ENCODE peak calls at places on chromosome 1, in eight cellular contexts. One of them, this sample, is unnamed.

GRCh38 chr1:6208723-6209660 is 3.1 kb downstream of the RNF207 start:
- DNase-seq in activated gamma-delta T cell treated with anti-CD3 and anti-CD28 coated beads, Interleukin-2, amount 50 U/mL, for 16 hours: no peak
- DNase-seq in stimulated activated CD8-positive, alpha-beta memory T cell treated with anti-CD3 and anti-CD28 coated beads, Interleukin-15, amount 100 ng/mL, for 1 hour: no peak
- DNase-seq in left lung: peak; percentile 83
- DNase-seq in germinal center: peak; percentile 41
- DNase-seq in cardiac septum: no peak
- DNase-seq in ovary: no peak
- DNase-seq in fibroblast of pulmonary artery: peak; percentile 52
- DNase-seq in this sample: no peak

GRCh38 chr1:98104285-98104684 is 183.5 kb upstream of the DPYD start:
- DNase-seq in activated gamma-delta T cell treated with anti-CD3 and anti-CD28 coated beads, Interleukin-2, amount 50 U/mL, for 16 hours: no peak
- DNase-seq in stimulated activated CD8-positive, alpha-beta memory T cell treated with anti-CD3 and anti-CD28 coated beads, Interleukin-15, amount 100 ng/mL, for 1 hour: no peak
- DNase-seq in left lung: no peak
- DNase-seq in germinal center: no peak
- DNase-seq in cardiac septum: no peak
- DNase-seq in ovary: no peak
- DNase-seq in fibroblast of pulmonary artery: peak; percentile 84
- DNase-seq in this sample: no peak

GRCh38 chr1:20153000-20153418 is 13.9 kb downstream of the PLA2G2F start:
- DNase-seq in activated gamma-delta T cell treated with anti-CD3 and anti-CD28 coated beads, Interleukin-2, amount 50 U/mL, for 16 hours: no peak
- DNase-seq in stimulated activated CD8-positive, alpha-beta memory T cell treated with anti-CD3 and anti-CD28 coated beads, Interleukin-15, amount 100 ng/mL, for 1 hour: no peak
- DNase-seq in left lung: no peak
- DNase-seq in germinal center: no peak
- DNase-seq in cardiac septum: peak; percentile 71
- DNase-seq in ovary: no peak
- DNase-seq in fibroblast of pulmonary artery: no peak
- DNase-seq in this sample: no peak

GRCh38 chr1:37556712-37557196 is at the start of gene DNALI1:
- DNase-seq in activated gamma-delta T cell treated with anti-CD3 and anti-CD28 coated beads, Interleukin-2, amount 50 U/mL, for 16 hours: no peak
- DNase-seq in stimulated activated CD8-positive, alpha-beta memory T cell treated with anti-CD3 and anti-CD28 coated beads, Interleukin-15, amount 100 ng/mL, for 1 hour: no peak
- DNase-seq in left lung: peak; percentile 90
- DNase-seq in germinal center: peak; percentile 30
- DNase-seq in cardiac septum: peak; percentile 88
- DNase-seq in ovary: peak; percentile 94
- DNase-seq in fibroblast of pulmonary artery: peak; percentile 93
- DNase-seq in this sample: no peak

GRCh38 chr1:90719321-90720136 is 2.4 kb upstream of the BARHL2 start:
- DNase-seq in activated gamma-delta T cell treated with anti-CD3 and anti-CD28 coated beads, Interleukin-2, amount 50 U/mL, for 16 hours: no peak
- DNase-seq in stimulated activated CD8-positive, alpha-beta memory T cell treated with anti-CD3 and anti-CD28 coated beads, Interleukin-15, amount 100 ng/mL, for 1 hour: no peak
- DNase-seq in left lung: peak; percentile 57
- DNase-seq in germinal center: no peak
- DNase-seq in cardiac septum: no peak
- DNase-seq in ovary: no peak
- DNase-seq in fibroblast of pulmonary artery: no peak
- DNase-seq in this sample: no peak

GRCh38 chr1:171467626-171468025 is 17.7 kb upstream of the PRRC2C start:
- DNase-seq in activated gamma-delta T cell treated with anti-CD3 and anti-CD28 coated beads, Interleukin-2, amount 50 U/mL, for 16 hours: no peak
- DNase-seq in stimulated activated CD8-positive, alpha-beta memory T cell treated with anti-CD3 and anti-CD28 coated beads, Interleukin-15, amount 100 ng/mL, for 1 hour: no peak
- DNase-seq in left lung: no peak
- DNase-seq in germinal center: no peak
- DNase-seq in cardiac septum: no peak
- DNase-seq in ovary: no peak
- DNase-seq in fibroblast of pulmonary artery: no peak
- DNase-seq in this sample: no peak

GRCh38 chr1:2103266-2103900 is 53.2 kb downstream of the PRKCZ start:
- DNase-seq in activated gamma-delta T cell treated with anti-CD3 and anti-CD28 coated beads, Interleukin-2, amount 50 U/mL, for 16 hours: no peak
- DNase-seq in stimulated activated CD8-positive, alpha-beta memory T cell treated with anti-CD3 and anti-CD28 coated beads, Interleukin-15, amount 100 ng/mL, for 1 hour: no peak
- DNase-seq in left lung: peak; percentile 49
- DNase-seq in germinal center: no peak
- DNase-seq in cardiac septum: no peak
- DNase-seq in ovary: no peak
- DNase-seq in fibroblast of pulmonary artery: no peak
- DNase-seq in this sample: no peak

GRCh38 chr1:246043556-246043955 is 463.5 kb downstream of the SMYD3 start:
- DNase-seq in activated gamma-delta T cell treated with anti-CD3 and anti-CD28 coated beads, Interleukin-2, amount 50 U/mL, for 16 hours: no peak
- DNase-seq in stimulated activated CD8-positive, alpha-beta memory T cell treated with anti-CD3 and anti-CD28 coated beads, Interleukin-15, amount 100 ng/mL, for 1 hour: no peak
- DNase-seq in left lung: no peak
- DNase-seq in germinal center: no peak
- DNase-seq in cardiac septum: no peak
- DNase-seq in ovary: no peak
- DNase-seq in fibroblast of pulmonary artery: peak; percentile 26
- DNase-seq in this sample: no peak

GRCh38 chr1:14598498-14599172 is at the start of gene KAZN:
- DNase-seq in activated gamma-delta T cell treated with anti-CD3 and anti-CD28 coated beads, Interleukin-2, amount 50 U/mL, for 16 hours: no peak
- DNase-seq in stimulated activated CD8-positive, alpha-beta memory T cell treated with anti-CD3 and anti-CD28 coated beads, Interleukin-15, amount 100 ng/mL, for 1 hour: no peak
- DNase-seq in left lung: peak; percentile 73
- DNase-seq in germinal center: no peak
- DNase-seq in cardiac septum: no peak
- DNase-seq in ovary: peak; percentile 20
- DNase-seq in fibroblast of pulmonary artery: no peak
- DNase-seq in this sample: no peak

GRCh38 chr1:200731654-200732332 is 6.9 kb upstream of the CAMSAP2 start:
- DNase-seq in activated gamma-delta T cell treated with anti-CD3 and anti-CD28 coated beads, Interleukin-2, amount 50 U/mL, for 16 hours: no peak
- DNase-seq in stimulated activated CD8-positive, alpha-beta memory T cell treated with anti-CD3 and anti-CD28 coated beads, Interleukin-15, amount 100 ng/mL, for 1 hour: no peak
- DNase-seq in left lung: no peak
- DNase-seq in germinal center: no peak
- DNase-seq in cardiac septum: no peak
- DNase-seq in ovary: no peak
- DNase-seq in fibroblast of pulmonary artery: no peak
- DNase-seq in this sample: no peak

GRCh38 chr1:70528591-70529333 is 117.7 kb downstream of the CTH start:
- DNase-seq in activated gamma-delta T cell treated with anti-CD3 and anti-CD28 coated beads, Interleukin-2, amount 50 U/mL, for 16 hours: no peak
- DNase-seq in stimulated activated CD8-positive, alpha-beta memory T cell treated with anti-CD3 and anti-CD28 coated beads, Interleukin-15, amount 100 ng/mL, for 1 hour: no peak
- DNase-seq in left lung: no peak
- DNase-seq in germinal center: peak; percentile 5
- DNase-seq in cardiac septum: no peak
- DNase-seq in ovary: peak; percentile 42
- DNase-seq in fibroblast of pulmonary artery: peak; percentile 47
- DNase-seq in this sample: no peak

GRCh38 chr1:16378443-16378842 is 11.4 kb downstream of the SZRD1 start:
- DNase-seq in activated gamma-delta T cell treated with anti-CD3 and anti-CD28 coated beads, Interleukin-2, amount 50 U/mL, for 16 hours: no peak
- DNase-seq in stimulated activated CD8-positive, alpha-beta memory T cell treated with anti-CD3 and anti-CD28 coated beads, Interleukin-15, amount 100 ng/mL, for 1 hour: no peak
- DNase-seq in left lung: no peak
- DNase-seq in germinal center: no peak
- DNase-seq in cardiac septum: no peak
- DNase-seq in ovary: no peak
- DNase-seq in fibroblast of pulmonary artery: no peak
- DNase-seq in this sample: no peak

GRCh38 chr1:232529747-232530146 is 100.2 kb downstream of the SIPA1L2 start:
- DNase-seq in activated gamma-delta T cell treated with anti-CD3 and anti-CD28 coated beads, Interleukin-2, amount 50 U/mL, for 16 hours: no peak
- DNase-seq in stimulated activated CD8-positive, alpha-beta memory T cell treated with anti-CD3 and anti-CD28 coated beads, Interleukin-15, amount 100 ng/mL, for 1 hour: no peak
- DNase-seq in left lung: no peak
- DNase-seq in germinal center: no peak
- DNase-seq in cardiac septum: no peak
- DNase-seq in ovary: no peak
- DNase-seq in fibroblast of pulmonary artery: no peak
- DNase-seq in this sample: no peak

GRCh38 chr1:68320349-68320748 is 88.0 kb upstream of the WLS start:
- DNase-seq in activated gamma-delta T cell treated with anti-CD3 and anti-CD28 coated beads, Interleukin-2, amount 50 U/mL, for 16 hours: no peak
- DNase-seq in stimulated activated CD8-positive, alpha-beta memory T cell treated with anti-CD3 and anti-CD28 coated beads, Interleukin-15, amount 100 ng/mL, for 1 hour: no peak
- DNase-seq in left lung: no peak
- DNase-seq in germinal center: no peak
- DNase-seq in cardiac septum: no peak
- DNase-seq in ovary: no peak
- DNase-seq in fibroblast of pulmonary artery: no peak
- DNase-seq in this sample: no peak

GRCh38 chr1:68918563-68918962 is 421.7 kb upstream of the DEPDC1 start:
- DNase-seq in activated gamma-delta T cell treated with anti-CD3 and anti-CD28 coated beads, Interleukin-2, amount 50 U/mL, for 16 hours: no peak
- DNase-seq in stimulated activated CD8-positive, alpha-beta memory T cell treated with anti-CD3 and anti-CD28 coated beads, Interleukin-15, amount 100 ng/mL, for 1 hour: no peak
- DNase-seq in left lung: no peak
- DNase-seq in germinal center: no peak
- DNase-seq in cardiac septum: no peak
- DNase-seq in ovary: no peak
- DNase-seq in fibroblast of pulmonary artery: no peak
- DNase-seq in this sample: no peak

GRCh38 chr1:235074335-235075120 is 54.1 kb downstream of the TOMM20 start:
- DNase-seq in activated gamma-delta T cell treated with anti-CD3 and anti-CD28 coated beads, Interleukin-2, amount 50 U/mL, for 16 hours: no peak
- DNase-seq in stimulated activated CD8-positive, alpha-beta memory T cell treated with anti-CD3 and anti-CD28 coated beads, Interleukin-15, amount 100 ng/mL, for 1 hour: no peak
- DNase-seq in left lung: no peak
- DNase-seq in germinal center: peak; percentile 20
- DNase-seq in cardiac septum: no peak
- DNase-seq in ovary: no peak
- DNase-seq in fibroblast of pulmonary artery: peak; percentile 68
- DNase-seq in this sample: no peak

GRCh38 chr1:196115641-196116040 is 492.6 kb downstream of the KCNT2 start:
- DNase-seq in activated gamma-delta T cell treated with anti-CD3 and anti-CD28 coated beads, Interleukin-2, amount 50 U/mL, for 16 hours: no peak
- DNase-seq in stimulated activated CD8-positive, alpha-beta memory T cell treated with anti-CD3 and anti-CD28 coated beads, Interleukin-15, amount 100 ng/mL, for 1 hour: no peak
- DNase-seq in left lung: no peak
- DNase-seq in germinal center: no peak
- DNase-seq in cardiac septum: peak; percentile 78
- DNase-seq in ovary: no peak
- DNase-seq in fibroblast of pulmonary artery: peak; percentile 70
- DNase-seq in this sample: no peak

GRCh38 chr1:111454859-111455641 is 5.8 kb downstream of the ATP5PB start:
- DNase-seq in activated gamma-delta T cell treated with anti-CD3 and anti-CD28 coated beads, Interleukin-2, amount 50 U/mL, for 16 hours: no peak
- DNase-seq in stimulated activated CD8-positive, alpha-beta memory T cell treated with anti-CD3 and anti-CD28 coated beads, Interleukin-15, amount 100 ng/mL, for 1 hour: no peak
- DNase-seq in left lung: no peak
- DNase-seq in germinal center: no peak
- DNase-seq in cardiac septum: no peak
- DNase-seq in ovary: no peak
- DNase-seq in fibroblast of pulmonary artery: no peak
- DNase-seq in this sample: no peak

GRCh38 chr1:201059871-201060555 is 36.5 kb upstream of the KIF21B start:
- DNase-seq in activated gamma-delta T cell treated with anti-CD3 and anti-CD28 coated beads, Interleukin-2, amount 50 U/mL, for 16 hours: no peak
- DNase-seq in stimulated activated CD8-positive, alpha-beta memory T cell treated with anti-CD3 and anti-CD28 coated beads, Interleukin-15, amount 100 ng/mL, for 1 hour: no peak
- DNase-seq in left lung: no peak
- DNase-seq in germinal center: no peak
- DNase-seq in cardiac septum: no peak
- DNase-seq in ovary: no peak
- DNase-seq in fibroblast of pulmonary artery: no peak
- DNase-seq in this sample: no peak

GRCh38 chr1:203475012-203475981 is at the start of gene PRELP:
- DNase-seq in activated gamma-delta T cell treated with anti-CD3 and anti-CD28 coated beads, Interleukin-2, amount 50 U/mL, for 16 hours: no peak
- DNase-seq in stimulated activated CD8-positive, alpha-beta memory T cell treated with anti-CD3 and anti-CD28 coated beads, Interleukin-15, amount 100 ng/mL, for 1 hour: no peak
- DNase-seq in left lung: no peak
- DNase-seq in germinal center: no peak
- DNase-seq in cardiac septum: no peak
- DNase-seq in ovary: peak; percentile 87
- DNase-seq in fibroblast of pulmonary artery: no peak
- DNase-seq in this sample: no peak

GRCh38 chr1:182110635-182111034 is 49.1 kb upstream of the ZNF648 start:
- DNase-seq in activated gamma-delta T cell treated with anti-CD3 and anti-CD28 coated beads, Interleukin-2, amount 50 U/mL, for 16 hours: no peak
- DNase-seq in stimulated activated CD8-positive, alpha-beta memory T cell treated with anti-CD3 and anti-CD28 coated beads, Interleukin-15, amount 100 ng/mL, for 1 hour: no peak
- DNase-seq in left lung: no peak
- DNase-seq in germinal center: no peak
- DNase-seq in cardiac septum: no peak
- DNase-seq in ovary: no peak
- DNase-seq in fibroblast of pulmonary artery: no peak
- DNase-seq in this sample: no peak

GRCh38 chr1:39657923-39658485 is 13.9 kb downstream of the NT5C1A start:
- DNase-seq in activated gamma-delta T cell treated with anti-CD3 and anti-CD28 coated beads, Interleukin-2, amount 50 U/mL, for 16 hours: peak; percentile 33
- DNase-seq in stimulated activated CD8-positive, alpha-beta memory T cell treated with anti-CD3 and anti-CD28 coated beads, Interleukin-15, amount 100 ng/mL, for 1 hour: peak; percentile 19
- DNase-seq in left lung: peak; percentile 86
- DNase-seq in germinal center: peak; percentile 59
- DNase-seq in cardiac septum: no peak
- DNase-seq in ovary: peak; percentile 66
- DNase-seq in fibroblast of pulmonary artery: peak; percentile 81
- DNase-seq in this sample: peak; percentile 35

GRCh38 chr1:184626076-184627011 is 128.3 kb downstream of the EDEM3 start:
- DNase-seq in activated gamma-delta T cell treated with anti-CD3 and anti-CD28 coated beads, Interleukin-2, amount 50 U/mL, for 16 hours: no peak
- DNase-seq in stimulated activated CD8-positive, alpha-beta memory T cell treated with anti-CD3 and anti-CD28 coated beads, Interleukin-15, amount 100 ng/mL, for 1 hour: no peak
- DNase-seq in left lung: no peak
- DNase-seq in germinal center: no peak
- DNase-seq in cardiac septum: no peak
- DNase-seq in ovary: no peak
- DNase-seq in fibroblast of pulmonary artery: no peak
- DNase-seq in this sample: no peak

GRCh38 chr1:165857046-165857801 is 29.8 kb downstream of the UCK2 start:
- DNase-seq in activated gamma-delta T cell treated with anti-CD3 and anti-CD28 coated beads, Interleukin-2, amount 50 U/mL, for 16 hours: no peak
- DNase-seq in stimulated activated CD8-positive, alpha-beta memory T cell treated with anti-CD3 and anti-CD28 coated beads, Interleukin-15, amount 100 ng/mL, for 1 hour: no peak
- DNase-seq in left lung: no peak
- DNase-seq in germinal center: no peak
- DNase-seq in cardiac septum: no peak
- DNase-seq in ovary: no peak
- DNase-seq in fibroblast of pulmonary artery: no peak
- DNase-seq in this sample: no peak

GRCh38 chr1:229893762-229894444 is 173.1 kb upstream of the GALNT2 start:
- DNase-seq in activated gamma-delta T cell treated with anti-CD3 and anti-CD28 coated beads, Interleukin-2, amount 50 U/mL, for 16 hours: no peak
- DNase-seq in stimulated activated CD8-positive, alpha-beta memory T cell treated with anti-CD3 and anti-CD28 coated beads, Interleukin-15, amount 100 ng/mL, for 1 hour: no peak
- DNase-seq in left lung: no peak
- DNase-seq in germinal center: no peak
- DNase-seq in cardiac septum: no peak
- DNase-seq in ovary: no peak
- DNase-seq in fibroblast of pulmonary artery: no peak
- DNase-seq in this sample: no peak

GRCh38 chr1:85992756-85993155 is 163.8 kb downstream of the COL24A1 start:
- DNase-seq in activated gamma-delta T cell treated with anti-CD3 and anti-CD28 coated beads, Interleukin-2, amount 50 U/mL, for 16 hours: no peak
- DNase-seq in stimulated activated CD8-positive, alpha-beta memory T cell treated with anti-CD3 and anti-CD28 coated beads, Interleukin-15, amount 100 ng/mL, for 1 hour: no peak
- DNase-seq in left lung: no peak
- DNase-seq in germinal center: no peak
- DNase-seq in cardiac septum: no peak
- DNase-seq in ovary: no peak
- DNase-seq in fibroblast of pulmonary artery: peak; percentile 74
- DNase-seq in this sample: no peak

GRCh38 chr1:117740461-117740860 is 134.6 kb downstream of the TENT5C start:
- DNase-seq in activated gamma-delta T cell treated with anti-CD3 and anti-CD28 coated beads, Interleukin-2, amount 50 U/mL, for 16 hours: no peak
- DNase-seq in stimulated activated CD8-positive, alpha-beta memory T cell treated with anti-CD3 and anti-CD28 coated beads, Interleukin-15, amount 100 ng/mL, for 1 hour: no peak
- DNase-seq in left lung: no peak
- DNase-seq in germinal center: no peak
- DNase-seq in cardiac septum: no peak
- DNase-seq in ovary: no peak
- DNase-seq in fibroblast of pulmonary artery: no peak
- DNase-seq in this sample: no peak

GRCh38 chr1:30750751-30751291 is 6.8 kb downstream of the LAPTM5 start:
- DNase-seq in activated gamma-delta T cell treated with anti-CD3 and anti-CD28 coated beads, Interleukin-2, amount 50 U/mL, for 16 hours: no peak
- DNase-seq in stimulated activated CD8-positive, alpha-beta memory T cell treated with anti-CD3 and anti-CD28 coated beads, Interleukin-15, amount 100 ng/mL, for 1 hour: no peak
- DNase-seq in left lung: no peak
- DNase-seq in germinal center: peak; percentile 78
- DNase-seq in cardiac septum: no peak
- DNase-seq in ovary: no peak
- DNase-seq in fibroblast of pulmonary artery: no peak
- DNase-seq in this sample: no peak

GRCh38 chr1:156281281-156282142 is 1.1 kb downstream of the SMG5 start:
- DNase-seq in activated gamma-delta T cell treated with anti-CD3 and anti-CD28 coated beads, Interleukin-2, amount 50 U/mL, for 16 hours: peak; percentile 17
- DNase-seq in stimulated activated CD8-positive, alpha-beta memory T cell treated with anti-CD3 and anti-CD28 coated beads, Interleukin-15, amount 100 ng/mL, for 1 hour: no peak
- DNase-seq in left lung: no peak
- DNase-seq in germinal center: peak; percentile 47
- DNase-seq in cardiac septum: peak; percentile 88
- DNase-seq in ovary: no peak
- DNase-seq in fibroblast of pulmonary artery: peak; percentile 51
- DNase-seq in this sample: peak; percentile 61

GRCh38 chr1:26097696-26098095 is 13.9 kb upstream of the PDIK1L start:
- DNase-seq in activated gamma-delta T cell treated with anti-CD3 and anti-CD28 coated beads, Interleukin-2, amount 50 U/mL, for 16 hours: no peak
- DNase-seq in stimulated activated CD8-positive, alpha-beta memory T cell treated with anti-CD3 and anti-CD28 coated beads, Interleukin-15, amount 100 ng/mL, for 1 hour: no peak
- DNase-seq in left lung: no peak
- DNase-seq in germinal center: no peak
- DNase-seq in cardiac septum: no peak
- DNase-seq in ovary: no peak
- DNase-seq in fibroblast of pulmonary artery: peak; percentile 35
- DNase-seq in this sample: no peak

GRCh38 chr1:18703041-18703621 is 72.5 kb downstream of the PAX7 start:
- DNase-seq in activated gamma-delta T cell treated with anti-CD3 and anti-CD28 coated beads, Interleukin-2, amount 50 U/mL, for 16 hours: no peak
- DNase-seq in stimulated activated CD8-positive, alpha-beta memory T cell treated with anti-CD3 and anti-CD28 coated beads, Interleukin-15, amount 100 ng/mL, for 1 hour: no peak
- DNase-seq in left lung: no peak
- DNase-seq in germinal center: no peak
- DNase-seq in cardiac septum: no peak
- DNase-seq in ovary: no peak
- DNase-seq in fibroblast of pulmonary artery: no peak
- DNase-seq in this sample: no peak

GRCh38 chr1:110243146-110243545 is 33.0 kb downstream of the KCNC4 start:
- DNase-seq in activated gamma-delta T cell treated with anti-CD3 and anti-CD28 coated beads, Interleukin-2, amount 50 U/mL, for 16 hours: no peak
- DNase-seq in stimulated activated CD8-positive, alpha-beta memory T cell treated with anti-CD3 and anti-CD28 coated beads, Interleukin-15, amount 100 ng/mL, for 1 hour: no peak
- DNase-seq in left lung: no peak
- DNase-seq in germinal center: peak; percentile 31
- DNase-seq in cardiac septum: peak; percentile 50
- DNase-seq in ovary: no peak
- DNase-seq in fibroblast of pulmonary artery: no peak
- DNase-seq in this sample: no peak

GRCh38 chr1:154445040-154445472 is 39.9 kb downstream of the IL6R start:
- DNase-seq in activated gamma-delta T cell treated with anti-CD3 and anti-CD28 coated beads, Interleukin-2, amount 50 U/mL, for 16 hours: no peak
- DNase-seq in stimulated activated CD8-positive, alpha-beta memory T cell treated with anti-CD3 and anti-CD28 coated beads, Interleukin-15, amount 100 ng/mL, for 1 hour: no peak
- DNase-seq in left lung: no peak
- DNase-seq in germinal center: no peak
- DNase-seq in cardiac septum: no peak
- DNase-seq in ovary: no peak
- DNase-seq in fibroblast of pulmonary artery: peak; percentile 26
- DNase-seq in this sample: no peak

GRCh38 chr1:225470691-225471452 is 43.0 kb upstream of the LBR start:
- DNase-seq in activated gamma-delta T cell treated with anti-CD3 and anti-CD28 coated beads, Interleukin-2, amount 50 U/mL, for 16 hours: no peak
- DNase-seq in stimulated activated CD8-positive, alpha-beta memory T cell treated with anti-CD3 and anti-CD28 coated beads, Interleukin-15, amount 100 ng/mL, for 1 hour: no peak
- DNase-seq in left lung: no peak
- DNase-seq in germinal center: no peak
- DNase-seq in cardiac septum: peak; percentile 59
- DNase-seq in ovary: peak; percentile 16
- DNase-seq in fibroblast of pulmonary artery: no peak
- DNase-seq in this sample: no peak

This sample was measured in CD8-positive, alpha-beta T cell.